ENCODE peak calls at places on chromosome 13, in four cellular contexts. U, Z, B and T are unnamed samples.

GRCh38 chr13:79541426-79542049 is 60.6 kb downstream of the NDFIP2 start:
- DNase-seq in U (no peak), Z (peak; percentile 60), B (no peak), T (no peak)

GRCh38 chr13:80048802-80049201 is 292.1 kb downstream of the SPRY2 start:
- DNase-seq in U (peak; percentile 46), Z (peak; percentile 75), B (peak; percentile 66), T (peak; percentile 59)

GRCh38 chr13:91313103-91313502 is 34.4 kb upstream of the MIR17HG start:
- DNase-seq in U (no peak), Z (peak; percentile 20), B (no peak), T (no peak)

GRCh38 chr13:113077953-113078894 is 27.4 kb upstream of the F7 start:
- DNase-seq in U (no peak), Z (no peak), B (no peak), T (no peak)

GRCh38 chr13:93244141-93244917 is 17.7 kb downstream of the GPC6 start:
- DNase-seq in U (no peak), Z (peak; percentile 21), B (no peak), T (no peak)

GRCh38 chr13:44667950-44668349 is 91.8 kb upstream of the TSC22D1 start:
- DNase-seq in U (no peak), Z (no peak), B (no peak), T (no peak)

GRCh38 chr13:84076280-84076679 is 194.0 kb upstream of the SLITRK1 start:
- DNase-seq in U (no peak), Z (no peak), B (no peak), T (no peak)

GRCh38 chr13:32932376-32932775 is 83.8 kb upstream of the KL start:
- DNase-seq in U (no peak), Z (no peak), B (no peak), T (no peak)

GRCh38 chr13:33633701-33634525 is 184.0 kb upstream of the RFC3 start:
- DNase-seq in U (no peak), Z (no peak), B (no peak), T (no peak)

GRCh38 chr13:113886561-113887112 is 22.8 kb upstream of the GAS6 start:
- DNase-seq in U (no peak), Z (no peak), B (no peak), T (no peak)

GRCh38 chr13:90089051-90089450 is 1258.4 kb upstream of the MIR17HG start:
- DNase-seq in U (no peak), Z (no peak), B (no peak), T (no peak)

GRCh38 chr13:22839554-22840286 is 341.1 kb upstream of the SGCG start:
- DNase-seq in U (no peak), Z (no peak), B (no peak), T (no peak)

GRCh38 chr13:22883961-22884360 is 296.8 kb upstream of the SGCG start:
- DNase-seq in U (no peak), Z (no peak), B (no peak), T (no peak)

GRCh38 chr13:48158915-48159314 is 64.0 kb upstream of the MED4 start:
- DNase-seq in U (no peak), Z (no peak), B (no peak), T (no peak)

GRCh38 chr13:99442273-99442895 is 58.9 kb upstream of the TM9SF2 start:
- DNase-seq in U (no peak), Z (peak; percentile 68), B (no peak), T (peak; percentile 47)

GRCh38 chr13:49183672-49184315 is 36.3 kb upstream of the MLNR start:
- DNase-seq in U (no peak), Z (no peak), B (no peak), T (no peak)

GRCh38 chr13:75514080-75515040 is 23.3 kb downstream of the COMMD6 start:
- DNase-seq in U (no peak), Z (no peak), B (no peak), T (no peak)

GRCh38 chr13:93116809-93117208 is 109.8 kb upstream of the GPC6 start:
- DNase-seq in U (no peak), Z (peak; percentile 23), B (no peak), T (no peak)

GRCh38 chr13:114339779-114340534 is 25.7 kb downstream of the CHAMP1 start:
- DNase-seq in U (peak; percentile 53), Z (no peak), B (no peak), T (peak; percentile 59)

GRCh38 chr13:52359534-52359933 is 46.4 kb downstream of the THSD1 start:
- DNase-seq in U (no peak), Z (peak; percentile 49), B (no peak), T (no peak)

GRCh38 chr13:96963786-96964475 is 30.3 kb downstream of the OXGR1 start:
- DNase-seq in U (no peak), Z (no peak), B (no peak), T (no peak)

GRCh38 chr13:22496803-22497508 is 683.8 kb upstream of the SGCG start:
- DNase-seq in U (no peak), Z (no peak), B (no peak), T (no peak)

GRCh38 chr13:110109140-110109783 is 197.7 kb downstream of the COL4A1 start:
- DNase-seq in U (no peak), Z (no peak), B (no peak), T (no peak)

GRCh38 chr13:110106726-110107125 is 200.2 kb downstream of the COL4A1 start:
- DNase-seq in U (no peak), Z (peak; percentile 8), B (no peak), T (peak; percentile 29)

GRCh38 chr13:110108348-110109139 is 198.4 kb downstream of the COL4A1 start:
- DNase-seq in U (peak; percentile 67), Z (peak; percentile 91), B (peak; percentile 84), T (peak; percentile 59)

GRCh38 chr13:110109910-110110309 is 197.0 kb downstream of the COL4A1 start:
- DNase-seq in U (peak; percentile 39), Z (peak; percentile 68), B (no peak), T (peak; percentile 28)

DNA sequence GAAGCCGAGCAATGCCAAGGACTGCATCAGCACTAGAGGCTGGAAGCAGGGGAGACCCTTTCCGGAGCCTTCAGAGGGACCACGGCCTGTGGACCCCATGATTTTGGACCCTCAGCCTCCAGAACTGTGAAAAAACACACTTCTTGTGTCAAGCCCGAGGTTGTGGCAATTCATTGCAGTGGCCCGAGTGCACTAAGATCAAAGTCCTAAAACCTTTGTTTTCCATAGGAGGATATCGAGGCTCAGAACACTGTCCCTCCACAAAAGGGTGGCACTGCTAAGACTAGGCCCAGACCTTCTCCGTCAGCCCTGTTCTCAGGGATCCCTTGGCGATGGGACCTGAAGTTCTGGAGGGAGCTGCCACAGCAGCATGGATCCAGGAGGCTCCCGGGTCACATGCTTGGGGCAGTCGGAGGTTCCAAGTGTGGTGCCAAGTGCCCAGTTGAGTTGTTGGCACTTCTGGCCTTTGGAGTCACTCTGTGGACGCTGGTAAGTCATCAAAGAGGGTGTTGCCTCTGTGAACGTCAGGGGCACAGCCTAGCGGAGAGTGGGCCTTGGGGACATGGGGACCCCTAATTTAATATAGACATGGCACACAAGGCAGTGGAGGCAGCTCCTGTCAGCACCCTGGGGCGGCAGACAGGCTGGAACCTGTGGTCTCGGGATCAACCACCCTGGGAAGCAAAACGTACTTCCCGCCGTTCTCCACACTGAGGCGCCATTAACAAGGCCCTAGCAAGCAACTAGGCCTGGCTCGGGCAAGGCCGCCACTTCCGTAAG is 199.2 kb downstream of the COL4A1 start:
- DNase-seq in U (no peak), Z (no peak), B (peak; percentile 44), T (no peak)
- TF ChIP-seq CTCF in U (no peak), Z (no peak), B (no peak), T (no peak)

GRCh38 chr13:95485045-95485517 is 67.4 kb upstream of the CLDN10 start:
- DNase-seq in U (no peak), Z (no peak), B (no peak), T (no peak)
- TF ChIP-seq CTCF in U (no peak), Z (no peak), B (no peak), T (no peak)

DNA sequence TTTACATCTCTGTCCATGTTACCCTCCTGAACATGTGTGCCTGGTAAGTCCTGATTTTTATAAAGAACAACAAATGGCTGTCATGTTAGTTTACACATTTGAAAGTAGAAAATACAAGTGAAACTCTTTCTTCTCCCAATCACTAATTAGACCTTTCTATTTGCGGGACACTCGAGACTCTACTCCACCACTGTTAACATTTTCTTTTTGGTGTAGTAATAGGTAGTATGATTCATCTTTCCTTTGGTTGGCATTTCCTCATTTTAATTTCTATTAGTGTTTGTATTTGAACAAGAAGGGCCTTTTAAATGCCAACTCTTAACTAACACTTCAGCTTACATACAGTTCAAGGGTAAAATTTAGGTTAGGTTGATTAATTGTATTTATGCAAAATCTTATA is 371.1 kb downstream of the PCDH9 start:
- DNase-seq in U (no peak), Z (no peak), B (no peak), T (no peak)
- TF ChIP-seq CTCF in U (no peak), Z (no peak), B (no peak), T (no peak)

GRCh38 chr13:107141767-107142166 is 573.8 kb upstream of the ARGLU1 start:
- DNase-seq in U (no peak), Z (no peak), B (no peak), T (no peak)

GRCh38 chr13:107138987-107139386 is 571.0 kb upstream of the ARGLU1 start:
- DNase-seq in U (no peak), Z (no peak), B (no peak), T (no peak)

GRCh38 chr13:107138468-107138867 is 570.5 kb upstream of the ARGLU1 start:
- DNase-seq in U (no peak), Z (no peak), B (peak; percentile 23), T (no peak)

GRCh38 chr13:107144432-107144831 is 576.5 kb upstream of the ARGLU1 start:
- DNase-seq in U (no peak), Z (no peak), B (no peak), T (no peak)
- TF ChIP-seq CTCF in U (no peak), Z (peak; percentile 48), B (no peak), T (no peak)

GRCh38 chr13:26034018-26034417 is 17.8 kb downstream of the SHISA2 start:
- DNase-seq in U (no peak), Z (no peak), B (no peak), T (no peak)

GRCh38 chr13:26036383-26036782 is 15.4 kb downstream of the SHISA2 start:
- DNase-seq in U (no peak), Z (no peak), B (no peak), T (no peak)

GRCh38 chr13:26038931-26039475 is 12.8 kb downstream of the SHISA2 start:
- DNase-seq in U (no peak), Z (no peak), B (no peak), T (no peak)

GRCh38 chr13:26041476-26041875 is 10.3 kb downstream of the SHISA2 start:
- DNase-seq in U (no peak), Z (no peak), B (no peak), T (no peak)

DNA sequence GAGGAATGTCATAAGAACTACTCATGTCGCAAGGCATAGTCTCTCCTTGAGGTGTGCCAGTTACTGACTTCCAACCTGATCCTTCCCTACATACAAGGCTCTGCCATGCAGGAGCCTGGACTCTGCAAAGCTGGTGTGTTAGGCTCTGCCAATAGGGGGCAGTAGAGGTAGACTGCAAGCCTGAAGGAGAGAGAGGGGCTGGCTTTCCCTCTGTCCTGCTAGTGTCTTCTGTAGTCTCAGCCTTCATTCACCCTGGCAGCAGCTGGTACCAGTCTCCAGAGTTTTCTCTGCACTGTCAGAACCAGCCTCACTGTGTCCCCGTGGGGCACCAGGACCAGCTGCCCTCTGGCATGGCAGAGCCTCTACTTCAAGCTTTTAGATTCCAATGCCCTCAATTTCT is 14.5 kb downstream of the SHISA2 start:
- DNase-seq in U (no peak), Z (no peak), B (peak; percentile 72), T (no peak)
- TF ChIP-seq CTCF in U (no peak), Z (peak; percentile 20), B (peak; percentile 79), T (peak; percentile 18)